ENCODE peak calls at places on chromosomes 1 and 21, in four cellular contexts. L, Z, X and E are unnamed samples.
A peak's percentile ranks its signal among the peaks of the same experiment; 100 is the strongest.

GRCh38 chr1:52164604-52165003 is 22.7 kb downstream of the ZFYVE9 start:
- DNase-seq in L (no peak), Z (no peak), X (no peak), E (no peak)

GRCh38 chr1:23960291-23960718 is 677 bp downstream of the PNRC2 start:
- DNase-seq in L (no peak), Z (no peak), X (no peak), E (peak; percentile 45)

GRCh38 chr1:6490181-6491075 is 1.0 kb downstream of the PLEKHG5 start:
- DNase-seq in L (no peak), Z (peak; percentile 31), X (peak; percentile 81), E (no peak)

GRCh38 chr1:53619088-53619810 is 119.7 kb downstream of the GLIS1 start:
- DNase-seq in L (no peak), Z (no peak), X (peak; percentile 9), E (no peak)

GRCh38 chr1:174211486-174211885 is 52.2 kb downstream of the RABGAP1L start:
- DNase-seq in L (no peak), Z (no peak), X (no peak), E (no peak)

GRCh38 chr21:29117372-29117955 is 13.0 kb upstream of the MAP3K7CL start:
- DNase-seq in L (no peak), Z (no peak), X (no peak), E (no peak)

GRCh38 chr1:231416896-231417295 is 5.2 kb downstream of the EGLN1 start:
- DNase-seq in L (no peak), Z (no peak), X (no peak), E (no peak)

GRCh38 chr1:6475381-6476133 is 9.6 kb upstream of the TNFRSF25 start:
- DNase-seq in L (no peak), Z (peak; percentile 77), X (peak; percentile 86), E (no peak)

GRCh38 chr1:8397511-8397910 is 79.6 kb downstream of the SLC45A1 start:
- DNase-seq in L (no peak), Z (no peak), X (no peak), E (no peak)

GRCh38 chr1:9655127-9655723 is 3.7 kb downstream of the PIK3CD start:
- DNase-seq in L (no peak), Z (no peak), X (peak; percentile 64), E (no peak)

GRCh38 chr21:46667191-46667734 is 31.8 kb downstream of the PRMT2 start:
- DNase-seq in L (no peak), Z (no peak), X (peak; percentile 48), E (no peak)

GRCh38 chr1:108750476-108751191 is 4.2 kb downstream of the STXBP3 start:
- DNase-seq in L (no peak), Z (no peak), X (no peak), E (no peak)

GRCh38 chr21:36790616-36791015 is 91.7 kb downstream of the SIM2 start:
- DNase-seq in L (no peak), Z (no peak), X (no peak), E (no peak)

GRCh38 chr1:236394905-236395779 is 1.1 kb downstream of the EDARADD start:
- DNase-seq in L (no peak), Z (no peak), X (peak; percentile 75), E (no peak)

GRCh38 chr1:95095833-95096217 is 21.3 kb upstream of the TLCD4 start:
- DNase-seq in L (no peak), Z (no peak), X (no peak), E (no peak)

GRCh38 chr1:117537291-117537920 is 68.4 kb upstream of the TENT5C start:
- DNase-seq in L (no peak), Z (no peak), X (no peak), E (no peak)

GRCh38 chr1:218164930-218165686 is 120.0 kb upstream of the RRP15 start:
- DNase-seq in L (no peak), Z (peak; percentile 6), X (peak; percentile 25), E (no peak)

GRCh38 chr1:55974714-55975441 is 604.5 kb downstream of the PLPP3 start:
- DNase-seq in L (peak; percentile 82), Z (no peak), X (no peak), E (no peak)

GRCh38 chr1:214027498-214027897 is 39.7 kb downstream of the PROX1 start:
- DNase-seq in L (no peak), Z (no peak), X (no peak), E (no peak)

GRCh38 chr1:217881607-217882332 is 250.6 kb downstream of the SPATA17 start:
- DNase-seq in L (no peak), Z (no peak), X (no peak), E (no peak)

GRCh38 chr21:41953249-41953830 is 478 bp downstream of the C2CD2 start:
- DNase-seq in L (no peak), Z (peak; percentile 15), X (no peak), E (no peak)

GRCh38 chr1:64240209-64240608 is 36.8 kb downstream of the UBE2U start:
- DNase-seq in L (peak; percentile 31), Z (no peak), X (no peak), E (no peak)

GRCh38 chr21:44969965-44970755 is 30.3 kb downstream of the SLX9 start:
- DNase-seq in L (no peak), Z (no peak), X (no peak), E (no peak)